ENCODE peak calls at places on chromosome 9, in five cellular contexts. One of them, this sample, is unnamed.

GRCh38 chr9:109862452-109862851 is 82.5 kb downstream of the PALM2AKAP2 start:
- DNase-seq in MM.1S: no peak
- DNase-seq in colonic mucosa: no peak
- DNase-seq in kidney: no peak
- DNase-seq in GM23248: no peak
- DNase-seq in this sample: no peak

GRCh38 chr9:30362368-30362767 is 2022.1 kb upstream of the ACO1 start:
- DNase-seq in MM.1S: no peak
- DNase-seq in colonic mucosa: no peak
- DNase-seq in kidney: no peak
- DNase-seq in GM23248: no peak
- DNase-seq in this sample: no peak

GRCh38 chr9:78680196-78680595 is 383.3 kb downstream of the PSAT1 start:
- DNase-seq in MM.1S: no peak
- DNase-seq in colonic mucosa: no peak
- DNase-seq in kidney: no peak
- DNase-seq in GM23248: no peak
- DNase-seq in this sample: no peak

GRCh38 chr9:89247431-89248370 is 63.3 kb upstream of the CKS2 start:
- DNase-seq in MM.1S: no peak
- DNase-seq in colonic mucosa: no peak
- DNase-seq in kidney: no peak
- DNase-seq in GM23248: no peak
- DNase-seq in this sample: no peak

GRCh38 chr9:88803551-88804288 is 187.5 kb upstream of the S1PR3 start:
- DNase-seq in MM.1S: no peak
- DNase-seq in colonic mucosa: no peak
- DNase-seq in kidney: no peak
- DNase-seq in GM23248: no peak
- DNase-seq in this sample: no peak

GRCh38 chr9:18970393-18970792 is 62.6 kb downstream of the SAXO1 start:
- DNase-seq in MM.1S: no peak
- DNase-seq in colonic mucosa: no peak
- DNase-seq in kidney: no peak
- DNase-seq in GM23248: no peak
- DNase-seq in this sample: no peak

GRCh38 chr9:120482424-120483186 is 97.4 kb downstream of the CDK5RAP2 start:
- DNase-seq in MM.1S: no peak
- DNase-seq in colonic mucosa: no peak
- DNase-seq in kidney: no peak
- DNase-seq in GM23248: peak; percentile 55
- DNase-seq in this sample: no peak

GRCh38 chr9:105318729-105319513 is 74.5 kb downstream of the SLC44A1 start:
- DNase-seq in MM.1S: no peak
- DNase-seq in colonic mucosa: peak; percentile 56
- DNase-seq in kidney: no peak
- DNase-seq in GM23248: no peak
- DNase-seq in this sample: no peak

GRCh38 chr9:79988126-79988525 is 416.4 kb downstream of the TLE4 start:
- DNase-seq in MM.1S: no peak
- DNase-seq in colonic mucosa: no peak
- DNase-seq in kidney: no peak
- DNase-seq in GM23248: no peak
- DNase-seq in this sample: no peak

GRCh38 chr9:130544364-130544763 is 35.0 kb upstream of the FUBP3 start:
- DNase-seq in MM.1S: no peak
- DNase-seq in colonic mucosa: no peak
- DNase-seq in kidney: no peak
- DNase-seq in GM23248: no peak
- DNase-seq in this sample: no peak
- H3K9ac ChIP-seq in MM.1S: no peak overlapping the region
- H3K9ac ChIP-seq in colonic mucosa: no peak overlapping the region
- H3K9ac ChIP-seq in kidney: no peak overlapping the region
- H3K9ac ChIP-seq in GM23248: no peak overlapping the region
- H3K9ac ChIP-seq in this sample: no peak overlapping the region

DNA sequence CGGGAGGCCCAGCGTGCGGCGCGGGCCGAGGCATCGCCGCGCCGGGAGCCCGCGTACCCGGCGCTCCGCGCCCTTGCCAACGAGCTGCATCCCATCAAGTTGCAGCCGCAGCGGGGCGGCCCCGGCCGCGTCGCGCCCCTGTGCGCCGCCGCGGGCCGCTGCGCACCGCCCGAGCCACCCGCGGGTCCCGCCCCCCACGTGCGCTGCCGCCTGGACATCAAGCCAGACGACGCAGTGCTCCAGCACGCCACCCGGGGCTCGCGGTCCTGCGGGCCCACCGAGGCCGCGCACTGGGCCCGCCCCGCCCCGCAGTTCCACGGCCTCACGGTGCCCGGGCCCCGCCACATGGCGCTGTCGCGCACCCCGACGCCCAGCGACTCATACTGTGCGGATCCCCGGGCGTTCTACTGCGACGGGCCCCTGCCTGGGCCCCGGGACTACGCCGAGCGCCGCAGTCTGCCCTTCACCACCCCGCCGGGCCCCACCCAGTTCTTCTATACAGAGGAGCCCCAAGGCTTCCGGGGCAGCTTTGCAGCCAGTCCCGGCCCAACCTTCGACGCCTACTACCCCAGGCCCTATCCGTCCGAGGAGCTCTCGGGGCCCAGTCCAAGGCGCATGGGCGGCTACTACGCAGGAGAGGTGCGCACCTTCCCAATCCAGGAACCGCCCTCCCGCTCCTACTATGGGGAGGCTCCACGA is 2.6 kb downstream of the AJM1 start:
- DNase-seq in MM.1S: no peak
- DNase-seq in colonic mucosa: no peak
- DNase-seq in kidney: no peak
- DNase-seq in GM23248: no peak
- DNase-seq in this sample: no peak
- H3K4me1 ChIP-seq in MM.1S: peaks cover 9% of the 10 kb centered on the region
- H3K4me1 ChIP-seq in colonic mucosa: peaks cover 36% of the 10 kb centered on the region
- H3K4me1 ChIP-seq in kidney: peaks cover 7% of the 10 kb centered on the region
- H3K4me1 ChIP-seq in GM23248: peaks cover 13% of the 10 kb centered on the region
- H3K4me1 ChIP-seq in this sample: peaks cover 38% of the 10 kb centered on the region

DNA sequence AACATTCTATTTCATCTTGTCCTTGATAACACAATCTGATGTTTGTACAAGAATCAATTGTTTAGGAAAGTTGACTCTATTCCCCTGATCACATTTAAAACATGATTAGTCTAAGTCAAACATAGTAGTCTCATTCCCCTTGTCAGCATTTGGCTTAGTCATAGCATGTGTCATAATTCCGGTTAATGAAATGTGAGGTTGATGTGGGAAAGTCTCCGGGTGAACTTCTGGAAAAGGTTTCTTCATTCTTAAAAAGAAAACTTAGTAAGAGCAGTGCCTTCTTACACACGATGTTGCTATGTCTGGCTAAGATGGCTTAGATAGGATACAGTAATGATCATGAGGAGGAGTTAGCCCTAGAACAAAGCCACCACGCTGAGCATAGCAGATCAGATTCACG is 462.5 kb upstream of the PAPPA start:
- DNase-seq in MM.1S: no peak
- DNase-seq in colonic mucosa: no peak
- DNase-seq in kidney: no peak
- DNase-seq in GM23248: peak; percentile 98
- DNase-seq in this sample: no peak
- H3K9ac ChIP-seq in MM.1S: no peak overlapping the region
- H3K9ac ChIP-seq in colonic mucosa: no peak overlapping the region
- H3K9ac ChIP-seq in kidney: no peak overlapping the region
- H3K9ac ChIP-seq in GM23248: peak overlapping the region; percentile 88
- H3K9ac ChIP-seq in this sample: no peak overlapping the region

GRCh38 chr9:112184211-112184610 is 9.1 kb upstream of the SUSD1 start:
- DNase-seq in MM.1S: no peak
- DNase-seq in colonic mucosa: no peak
- DNase-seq in kidney: no peak
- DNase-seq in GM23248: no peak
- DNase-seq in this sample: no peak

GRCh38 chr9:112179816-112180215 is 4.7 kb upstream of the SUSD1 start:
- DNase-seq in MM.1S: no peak
- DNase-seq in colonic mucosa: no peak
- DNase-seq in kidney: no peak
- DNase-seq in GM23248: no peak
- DNase-seq in this sample: no peak

GRCh38 chr9:112184946-112185345 is 9.8 kb upstream of the SUSD1 start:
- DNase-seq in MM.1S: no peak
- DNase-seq in colonic mucosa: no peak
- DNase-seq in kidney: no peak
- DNase-seq in GM23248: no peak
- DNase-seq in this sample: no peak

GRCh38 chr9:112176410-112177010 is 1.4 kb upstream of the SUSD1 start:
- DNase-seq in MM.1S: no peak
- DNase-seq in colonic mucosa: peak; percentile 51
- DNase-seq in kidney: no peak
- DNase-seq in GM23248: no peak
- DNase-seq in this sample: no peak

DNA sequence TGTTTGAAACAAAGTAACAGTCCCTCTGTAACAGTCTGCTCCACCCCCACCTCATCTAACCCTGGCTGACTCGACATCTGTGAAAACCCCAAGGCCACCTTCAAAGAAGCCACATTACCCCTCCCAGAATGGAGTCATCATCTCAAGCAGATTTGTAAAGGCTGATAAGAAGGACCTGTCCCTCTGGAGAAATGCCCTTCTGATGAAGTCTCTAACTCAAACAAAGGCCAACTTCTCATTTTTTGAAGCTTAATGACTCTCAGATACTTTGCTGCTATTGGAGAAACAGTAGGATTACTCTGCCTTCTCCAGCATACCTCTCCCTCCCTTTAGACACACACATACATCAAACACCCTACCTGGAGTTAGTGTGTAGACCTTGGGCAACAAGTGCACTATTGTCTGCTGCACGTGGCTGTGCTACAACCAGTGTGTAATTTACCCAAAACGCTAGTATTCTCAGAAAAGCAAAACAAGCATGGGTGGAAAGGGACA is 5.3 kb upstream of the SUSD1 start:
- DNase-seq in MM.1S: no peak
- DNase-seq in colonic mucosa: no peak
- DNase-seq in kidney: no peak
- DNase-seq in GM23248: peak; percentile 19
- DNase-seq in this sample: no peak
- H3K4me1 ChIP-seq in MM.1S: no peaks in the 10 kb centered on the region
- H3K4me1 ChIP-seq in colonic mucosa: peaks cover 5% of the 10 kb centered on the region
- H3K4me1 ChIP-seq in kidney: peaks cover 4% of the 10 kb centered on the region
- H3K4me1 ChIP-seq in GM23248: no peaks in the 10 kb centered on the region
- H3K4me1 ChIP-seq in this sample: peaks cover 7% of the 10 kb centered on the region